ENCODE peak calls at places on chromosomes 1 and 21, in ten cellular contexts. K is AG04450, L is fibroblast of lung, S is T-helper 17 cell, M is heart left ventricle, Y is left ventricle myocardium inferior, Q is colonic mucosa, J is endothelial cell of umbilical vein, G is endodermal cell, E is esophagus muscularis mucosa. D is an unnamed sample. For H3K9me3, the result is how much of the 10 kb centered on the place peaks cover.

GRCh38 chr1:37475380-37476086 is 1.2 kb downstream of the ZC3H12A start:
- DNase-seq in K (no peak), L (no peak), S (no peak), M (no peak), Y (no peak), Q (no peak), J (no peak), G (no peak), E (no peak), D (no peak)

GRCh38 chr1:63958556-63958955 is 184.7 kb downstream of the ROR1 start:
- DNase-seq in K (no peak), L (no peak), S (no peak), M (no peak), Y (no peak), Q (no peak), J (no peak), G (no peak), E (no peak), D (no peak)

GRCh38 chr1:244197851-244198375 is 146.8 kb downstream of the ZBTB18 start:
- DNase-seq in K (no peak), L (no peak), S (no peak), M (no peak), Y (no peak), Q (no peak), J (no peak), G (no peak), E (no peak), D (no peak)

GRCh38 chr1:31483012-31483946 is 70.3 kb downstream of the SERINC2 start:
- DNase-seq in K (peak), L (peak), S (no peak), M (no peak), Y (no peak), Q (peak), J (no peak), G (no peak), E (no peak), D (peak)

GRCh38 chr1:155127672-155128468 is at the start of gene EFNA1:
- DNase-seq in K (no peak), L (peak), S (peak), M (peak), Y (peak), Q (peak), J (peak), G (peak), E (no peak), D (peak)

GRCh38 chr1:186461014-186461413 is at the start of gene PDC:
- DNase-seq in K (no peak), L (no peak), S (no peak), M (no peak), Y (no peak), Q (no peak), J (no peak), G (no peak), E (no peak), D (no peak)

GRCh38 chr1:88609051-88609450 is 75.0 kb upstream of the PKN2 start:
- DNase-seq in K (no peak), L (no peak), S (no peak), M (no peak), Y (no peak), Q (no peak), J (no peak), G (no peak), E (no peak), D (no peak)

GRCh38 chr1:58076258-58076657 is 470.3 kb downstream of the OMA1 start:
- DNase-seq in K (no peak), L (no peak), S (no peak), M (no peak), Y (no peak), Q (no peak), J (no peak), G (no peak), E (no peak), D (no peak)

GRCh38 chr1:205375816-205376545 is 19.3 kb upstream of the KLHDC8A start:
- DNase-seq in K (no peak), L (peak), S (no peak), M (no peak), Y (no peak), Q (peak), J (no peak), G (peak), E (peak), D (peak)

GRCh38 chr1:1081311-1082238 is 7.5 kb upstream of the RNF223 start:
- DNase-seq in K (no peak), L (no peak), S (peak), M (peak), Y (peak), Q (no peak), J (no peak), G (peak), E (no peak), D (no peak)

GRCh38 chr1:32032287-32032639 is 18.6 kb downstream of the KHDRBS1 start:
- DNase-seq in K (no peak), L (no peak), S (no peak), M (no peak), Y (no peak), Q (no peak), J (no peak), G (no peak), E (no peak), D (no peak)

GRCh38 chr1:115980998-115981993 is 5.0 kb downstream of the SLC22A15 start:
- DNase-seq in K (no peak), L (peak), S (no peak), M (peak), Y (no peak), Q (peak), J (peak), G (peak), E (no peak), D (no peak)

GRCh38 chr21:26077523-26077922 is 93.0 kb downstream of the APP start:
- DNase-seq in K (no peak), L (peak), S (no peak), M (no peak), Y (no peak), Q (no peak), J (no peak), G (no peak), E (no peak), D (no peak)

GRCh38 chr1:208985231-208985630 is 598.3 kb upstream of the CAMK1G start:
- DNase-seq in K (no peak), L (no peak), S (no peak), M (peak), Y (no peak), Q (no peak), J (peak), G (no peak), E (no peak), D (no peak)

GRCh38 chr21:32463367-32463766 is 50.9 kb downstream of the EVA1C start:
- DNase-seq in K (no peak), L (peak), S (no peak), M (no peak), Y (no peak), Q (no peak), J (peak), G (no peak), E (no peak), D (peak)

GRCh38 chr1:184366992-184367391 is 19.8 kb upstream of the C1orf21 start:
- DNase-seq in K (no peak), L (peak), S (no peak), M (no peak), Y (no peak), Q (no peak), J (no peak), G (no peak), E (no peak), D (no peak)

GRCh38 chr1:84603223-84603622 is 29.0 kb upstream of the CTBS start:
- DNase-seq in K (no peak), L (no peak), S (no peak), M (no peak), Y (no peak), Q (no peak), J (peak), G (no peak), E (peak), D (no peak)

GRCh38 chr1:2855206-2856075 is 53.9 kb upstream of the TTC34 start:
- DNase-seq in K (no peak), L (no peak), S (peak), M (no peak), Y (no peak), Q (no peak), J (no peak), G (no peak), E (no peak), D (peak)

GRCh38 chr1:234907585-234908457 is 220.8 kb downstream of the TOMM20 start:
- DNase-seq in K (peak), L (peak), S (no peak), M (no peak), Y (no peak), Q (no peak), J (no peak), G (no peak), E (no peak), D (no peak)

GRCh38 chr21:34613679-34614442 is 1.1 kb downstream of the RCAN1 start:
- DNase-seq in K (no peak), L (no peak), S (no peak), M (no peak), Y (no peak), Q (no peak), J (peak), G (no peak), E (no peak), D (peak)

GRCh38 chr1:86705633-86705985 is 1.2 kb downstream of the SH3GLB1 start:
- DNase-seq in K (no peak), L (peak), S (no peak), M (no peak), Y (no peak), Q (no peak), J (no peak), G (no peak), E (no peak), D (peak)

GRCh38 chr1:18953656-18954259 is 2.7 kb downstream of the IFFO2 start:
- DNase-seq in K (no peak), L (no peak), S (no peak), M (no peak), Y (no peak), Q (no peak), J (no peak), G (no peak), E (no peak), D (no peak)

GRCh38 chr1:81827942-81828341 is 27.2 kb downstream of the ADGRL2 start:
- DNase-seq in K (no peak), L (no peak), S (no peak), M (no peak), Y (no peak), Q (no peak), J (no peak), G (no peak), E (no peak), D (no peak)

GRCh38 chr1:171480035-171480434 is 5.3 kb upstream of the PRRC2C start:
- DNase-seq in K (no peak), L (no peak), S (no peak), M (no peak), Y (no peak), Q (no peak), J (no peak), G (no peak), E (no peak), D (no peak)

GRCh38 chr1:193210991-193211390 is 24.6 kb upstream of the B3GALT2 start:
- DNase-seq in K (no peak), L (no peak), S (no peak), M (no peak), Y (no peak), Q (no peak), J (no peak), G (no peak), E (no peak), D (no peak)

GRCh38 chr1:153120945-153121344 is 7.6 kb upstream of the SPRR2F start:
- DNase-seq in K (no peak), L (no peak), S (no peak), M (no peak), Y (no peak), Q (no peak), J (no peak), G (no peak), E (no peak), D (no peak)

GRCh38 chr1:116804736-116805135 is 50.5 kb downstream of the CD2 start:
- DNase-seq in K (no peak), L (no peak), S (no peak), M (no peak), Y (no peak), Q (no peak), J (no peak), G (no peak), E (peak), D (no peak)

GRCh38 chr21:15850645-15851044 is 120.9 kb downstream of the USP25 start:
- DNase-seq in K (no peak), L (peak), S (no peak), M (no peak), Y (no peak), Q (no peak), J (peak), G (no peak), E (no peak), D (no peak)

GRCh38 chr1:111406325-111406768 is 21.2 kb downstream of the OVGP1 start:
- DNase-seq in K (no peak), L (no peak), S (no peak), M (peak), Y (no peak), Q (peak), J (peak), G (no peak), E (peak), D (peak)

GRCh38 chr1:228407118-228408040 is 744 bp upstream of the TRIM11 start:
- DNase-seq in K (no peak), L (no peak), S (no peak), M (no peak), Y (no peak), Q (no peak), J (no peak), G (peak), E (no peak), D (no peak)

GRCh38 chr1:77687519-77687906 is 5.1 kb upstream of the ZZZ3 start:
- DNase-seq in K (no peak), L (peak), S (no peak), M (peak), Y (peak), Q (peak), J (no peak), G (peak), E (no peak), D (no peak)

GRCh38 chr1:12708956-12709555 is 6.9 kb upstream of the AADACL3 start:
- DNase-seq in K (no peak), L (no peak), S (no peak), M (no peak), Y (no peak), Q (no peak), J (no peak), G (no peak), E (no peak), D (no peak)

GRCh38 chr1:233433436-233434213 is 106.1 kb downstream of the MAP3K21 start:
- DNase-seq in K (no peak), L (no peak), S (no peak), M (no peak), Y (no peak), Q (no peak), J (no peak), G (no peak), E (no peak), D (no peak)

GRCh38 chr1:23957096-23957495 is 2.5 kb upstream of the PNRC2 start:
- DNase-seq in K (no peak), L (no peak), S (no peak), M (peak), Y (no peak), Q (peak), J (no peak), G (no peak), E (no peak), D (peak)

GRCh38 chr1:58789322-58789856 is 5.5 kb upstream of the JUN start:
- DNase-seq in K (no peak), L (no peak), S (no peak), M (no peak), Y (no peak), Q (no peak), J (no peak), G (no peak), E (no peak), D (no peak)

GRCh38 chr1:219398815-219399396 is 214.0 kb downstream of the ZC3H11B start:
- DNase-seq in K (no peak), L (no peak), S (no peak), M (peak), Y (peak), Q (no peak), J (no peak), G (no peak), E (no peak), D (no peak)

GRCh38 chr1:40312238-40313205 is 4.6 kb downstream of the COL9A2 start:
- DNase-seq in K (no peak), L (no peak), S (no peak), M (no peak), Y (peak), Q (peak), J (no peak), G (no peak), E (no peak), D (no peak)

GRCh38 chr1:153125536-153125935 is 12.2 kb upstream of the SPRR2F start:
- DNase-seq in K (no peak), L (no peak), S (no peak), M (no peak), Y (no peak), Q (no peak), J (no peak), G (no peak), E (no peak), D (no peak)

GRCh38 chr1:4140241-4140640 is 240.2 kb upstream of the C1orf174 start:
- DNase-seq in K (no peak), L (no peak), S (no peak), M (no peak), Y (no peak), Q (no peak), J (no peak), G (no peak), E (no peak), D (no peak)
- H3K9me3 ChIP-seq in K (half or more), L (under half), S (under half), M (under half), Y (under half), Q (under half), J (under half), G (under half), E (under half), D (under half)

GRCh38 chr1:159962176-159962575 is 8.1 kb upstream of the SLAMF9 start:
- DNase-seq in K (no peak), L (no peak), S (no peak), M (no peak), Y (no peak), Q (no peak), J (no peak), G (no peak), E (no peak), D (no peak)
- H3K9me3 ChIP-seq in K (under half), L (under half), S (under half), M (under half), Y (under half), Q (under half), J (under half), G (under half), E (under half), D (under half)

GRCh38 chr1:159473335-159473734 is 33.8 kb downstream of the OR10J1 start:
- DNase-seq in K (no peak), L (no peak), S (no peak), M (no peak), Y (no peak), Q (no peak), J (peak), G (no peak), E (no peak), D (no peak)
- H3K9me3 ChIP-seq in K (under half), L (under half), S (under half), M (under half), Y (under half), Q (under half), J (under half), G (under half), E (under half), D (under half)

GRCh38 chr1:159441360-159441759 is 1.8 kb downstream of the OR10J1 start:
- DNase-seq in K (no peak), L (no peak), S (no peak), M (no peak), Y (no peak), Q (no peak), J (no peak), G (no peak), E (no peak), D (no peak)

GRCh38 chr1:159431904-159432303 is at the start of gene OR10J4:
- DNase-seq in K (no peak), L (no peak), S (no peak), M (no peak), Y (no peak), Q (no peak), J (no peak), G (no peak), E (no peak), D (no peak)

GRCh38 chr1:159430985-159431384 is 1.0 kb upstream of the OR10J4 start:
- DNase-seq in K (no peak), L (no peak), S (no peak), M (peak), Y (no peak), Q (no peak), J (no peak), G (no peak), E (no peak), D (no peak)

GRCh38 chr1:159439422-159439821 is at the start of gene OR10J1:
- DNase-seq in K (no peak), L (no peak), S (no peak), M (no peak), Y (no peak), Q (no peak), J (no peak), G (no peak), E (no peak), D (no peak)

DNA sequence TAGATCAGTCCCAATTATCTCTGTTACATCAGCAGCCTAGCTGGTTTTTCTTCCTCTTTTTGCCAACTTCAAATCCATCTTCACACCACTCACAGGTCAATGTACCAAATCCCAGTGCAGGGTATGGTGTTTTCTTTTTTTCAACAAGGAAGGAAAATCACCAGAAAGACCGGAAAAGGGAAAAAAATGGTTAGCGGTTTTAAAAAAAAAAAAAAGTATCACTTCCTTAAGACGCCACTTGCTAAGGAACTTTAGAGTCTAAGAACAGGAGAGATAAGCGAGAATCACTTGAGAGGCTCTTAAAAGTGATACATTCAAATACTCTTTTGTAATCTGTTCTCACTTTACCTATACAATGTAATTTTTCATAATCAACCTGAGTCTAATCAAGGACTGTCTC is 3.1 kb upstream of the OR10J1 start:
- DNase-seq in K (no peak), L (no peak), S (no peak), M (no peak), Y (no peak), Q (no peak), J (peak), G (no peak), E (no peak), D (no peak)
- H3K9me3 ChIP-seq in K (under half), L (under half), S (under half), M (under half), Y (under half), Q (under half), J (under half), G (under half), E (under half), D (under half)

D was measured in prostate gland.